ENCODE peak calls at places on chromosomes 12 and 14, in five cellular contexts. Q is psoas muscle, Y is cardiac fibroblast, S is brain microvascular endothelial cell, I is tibial artery. W is an unnamed sample.

GRCh38 chr12:89348894-89349669 is 3.2 kb downstream of the DUSP6 start:
- DNase-seq in Q (no peak), Y (peak), I (no peak), S (peak), W (no peak)

GRCh38 chr14:34930591-34931069 is 52.2 kb upstream of the SRP54 start:
- DNase-seq in Y (no peak), I (no peak), S (no peak), Q (no peak), W (no peak)

GRCh38 chr12:62653740-62654139 is 187.1 kb downstream of the MON2 start:
- DNase-seq in Y (no peak), S (no peak), I (no peak), Q (no peak), W (no peak)

GRCh38 chr14:71117839-71118743 is 210.8 kb downstream of the PCNX1 start:
- DNase-seq in Y (peak), Q (no peak), I (no peak), S (peak), W (no peak)

GRCh38 chr12:111297703-111298426 is 71.0 kb downstream of the PHETA1 start:
- DNase-seq in S (no peak), Q (no peak), I (no peak), Y (no peak), W (no peak)

GRCh38 chr12:2057041-2057792 is 4.4 kb downstream of the CACNA1C start:
- DNase-seq in Q (peak), S (peak), I (peak), Y (peak), W (no peak)

GRCh38 chr14:59754256-59754655 is 116.3 kb downstream of the RTN1 start:
- DNase-seq in Q (no peak), Y (peak), S (no peak), I (no peak), W (no peak)

GRCh38 chr14:59081680-59082079 is 106.8 kb upstream of the DAAM1 start:
- DNase-seq in Y (no peak), I (no peak), Q (no peak), S (no peak), W (no peak)

GRCh38 chr14:31435276-31435675 is 14.9 kb upstream of the HEATR5A start:
- DNase-seq in Q (no peak), Y (peak), S (no peak), I (no peak), W (no peak)

GRCh38 chr14:51441001-51441400 is 201.0 kb downstream of the TMX1 start:
- DNase-seq in Q (no peak), S (no peak), Y (peak), I (no peak), W (no peak)

GRCh38 chr14:65618996-65619395 is 206.5 kb downstream of the FUT8 start:
- DNase-seq in Y (no peak), Q (no peak), S (no peak), I (no peak), W (no peak)

GRCh38 chr12:2212971-2213869 is 160.4 kb downstream of the CACNA1C start:
- DNase-seq in Q (no peak), Y (no peak), S (no peak), I (no peak), W (no peak)

GRCh38 chr12:117188121-117188665 is 2.1 kb downstream of the FBXO21 start:
- DNase-seq in Y (no peak), S (no peak), I (no peak), Q (no peak), W (no peak)

GRCh38 chr14:50920482-50921225 is 23.6 kb downstream of the PYGL start:
- DNase-seq in Q (no peak), Y (peak), I (no peak), S (peak), W (no peak)

GRCh38 chr12:12726543-12727093 is 9.4 kb downstream of the CDKN1B start:
- DNase-seq in S (peak), Y (peak), Q (no peak), I (no peak), W (peak)

GRCh38 chr12:132152411-132152821 is 8.2 kb downstream of the NOC4L start:
- DNase-seq in Q (peak), I (peak), S (no peak), Y (no peak), W (no peak)

GRCh38 chr12:111819191-111820158 is 22.6 kb upstream of the MAPKAPK5 start:
- DNase-seq in S (no peak), Q (no peak), Y (no peak), I (no peak), W (no peak)

GRCh38 chr14:24859559-24859958 is 190.4 kb downstream of the STXBP6 start:
- DNase-seq in Y (no peak), I (no peak), Q (no peak), S (no peak), W (no peak)

GRCh38 chr14:90275820-90276219 is 19.5 kb downstream of the PSMC1 start:
- DNase-seq in Q (no peak), Y (peak), I (no peak), S (peak), W (no peak)

GRCh38 chr14:71539660-71540285 is 392.5 kb upstream of the RGS6 start:
- DNase-seq in Y (no peak), I (no peak), S (no peak), Q (no peak), W (no peak)

GRCh38 chr12:70044170-70044569 is 199.1 kb upstream of the CNOT2 start:
- DNase-seq in I (no peak), Y (peak), Q (no peak), S (peak), W (no peak)

GRCh38 chr14:77037886-77038511 is 9.5 kb upstream of the IRF2BPL start:
- DNase-seq in Q (no peak), Y (peak), I (no peak), S (no peak), W (no peak)

GRCh38 chr14:46734287-46734686 is 82.7 kb upstream of the RPL10L start:
- DNase-seq in Q (no peak), Y (no peak), I (no peak), S (no peak), W (no peak)

GRCh38 chr14:92717571-92718042 is 30.8 kb downstream of the LGMN start:
- DNase-seq in Q (no peak), I (no peak), S (peak), Y (no peak), W (no peak)

GRCh38 chr12:128259556-128260070 is 7.4 kb upstream of the TMEM132C start:
- DNase-seq in S (peak), Q (no peak), I (no peak), Y (peak), W (no peak)

DNA sequence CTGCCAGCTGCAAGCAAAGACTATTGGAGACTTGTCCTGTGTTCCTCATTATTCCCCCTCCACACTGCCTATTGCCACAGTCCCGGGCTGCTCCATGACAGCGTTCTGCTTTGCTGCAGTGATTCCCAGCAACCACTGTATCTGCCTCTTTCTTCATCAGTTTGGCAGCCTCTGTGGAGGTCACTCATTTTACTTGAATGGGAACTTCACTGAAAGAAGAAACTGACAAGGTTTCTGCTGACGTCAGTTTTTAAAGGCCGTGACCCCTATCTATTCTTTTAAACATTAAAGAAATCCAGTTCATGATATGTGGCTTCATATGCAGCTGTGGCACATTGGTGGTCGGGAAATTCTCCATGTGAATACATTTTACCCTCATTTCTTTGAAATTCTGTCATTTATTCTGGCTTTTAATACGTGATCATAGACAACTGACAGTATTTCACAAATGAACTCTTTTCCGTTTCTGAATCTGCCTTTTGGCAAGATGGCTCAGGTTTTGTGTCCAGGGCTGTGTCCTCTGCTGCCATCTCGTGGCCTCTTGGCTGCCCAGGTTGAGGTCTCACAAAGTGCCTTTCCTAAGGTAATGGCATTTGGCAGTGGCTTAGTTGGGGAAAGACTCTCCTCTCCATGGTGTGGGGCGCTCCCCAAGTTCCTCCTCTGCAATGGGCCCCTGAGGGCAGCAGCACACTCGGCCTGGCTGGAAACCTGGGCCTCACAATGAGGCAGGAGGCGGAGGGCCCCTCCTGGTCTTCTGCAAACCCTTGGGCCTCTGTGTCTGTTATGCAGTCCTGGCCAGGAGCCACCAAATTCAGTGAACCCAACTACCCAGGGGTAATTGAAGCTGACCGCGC is 5.9 kb downstream of the TMEM253 start:
- DNase-seq in S (peak), Q (peak), Y (peak), I (peak), W (no peak)
- H3K4me3 ChIP-seq in S (no peak), Q (peak), Y (peak), I (peak), W (no peak)

GRCh38 chr12:65632131-65632855 is 192.0 kb upstream of the HMGA2 start:
- DNase-seq in S (peak), Q (no peak), I (no peak), Y (peak), W (no peak)

GRCh38 chr12:65631621-65632111 is 192.6 kb upstream of the HMGA2 start:
- DNase-seq in I (no peak), S (peak), Y (peak), Q (no peak), W (no peak)

GRCh38 chr12:65630555-65630954 is 193.7 kb upstream of the HMGA2 start:
- DNase-seq in I (no peak), Y (no peak), S (no peak), Q (no peak), W (no peak)

GRCh38 chr12:65624554-65625086 is 199.7 kb upstream of the HMGA2 start:
- DNase-seq in S (no peak), Q (no peak), Y (no peak), I (no peak), W (no peak)

DNA sequence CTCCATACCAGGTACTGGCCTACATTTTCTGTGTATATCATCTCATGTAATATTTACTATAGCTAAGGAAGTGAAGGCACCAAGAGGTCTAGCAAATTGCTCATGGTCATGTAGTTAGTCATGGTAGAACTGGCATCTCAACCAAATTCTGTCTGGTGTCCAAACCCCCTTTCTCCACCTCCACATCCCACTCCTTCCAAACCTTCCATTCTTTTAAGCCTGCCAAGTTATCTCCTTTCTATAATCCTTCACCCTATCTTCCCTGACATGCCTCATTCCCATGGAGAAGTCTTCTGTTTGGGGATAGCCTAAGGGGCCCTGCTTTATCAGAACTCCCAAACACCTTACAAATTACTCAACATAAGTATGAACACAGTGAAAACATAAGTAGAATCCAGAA is 196.2 kb upstream of the HMGA2 start:
- DNase-seq in Q (no peak), Y (no peak), I (no peak), S (no peak), W (no peak)
- H3K4me3 ChIP-seq in Q (no peak), Y (no peak), I (no peak), S (no peak), W (no peak)

DNA sequence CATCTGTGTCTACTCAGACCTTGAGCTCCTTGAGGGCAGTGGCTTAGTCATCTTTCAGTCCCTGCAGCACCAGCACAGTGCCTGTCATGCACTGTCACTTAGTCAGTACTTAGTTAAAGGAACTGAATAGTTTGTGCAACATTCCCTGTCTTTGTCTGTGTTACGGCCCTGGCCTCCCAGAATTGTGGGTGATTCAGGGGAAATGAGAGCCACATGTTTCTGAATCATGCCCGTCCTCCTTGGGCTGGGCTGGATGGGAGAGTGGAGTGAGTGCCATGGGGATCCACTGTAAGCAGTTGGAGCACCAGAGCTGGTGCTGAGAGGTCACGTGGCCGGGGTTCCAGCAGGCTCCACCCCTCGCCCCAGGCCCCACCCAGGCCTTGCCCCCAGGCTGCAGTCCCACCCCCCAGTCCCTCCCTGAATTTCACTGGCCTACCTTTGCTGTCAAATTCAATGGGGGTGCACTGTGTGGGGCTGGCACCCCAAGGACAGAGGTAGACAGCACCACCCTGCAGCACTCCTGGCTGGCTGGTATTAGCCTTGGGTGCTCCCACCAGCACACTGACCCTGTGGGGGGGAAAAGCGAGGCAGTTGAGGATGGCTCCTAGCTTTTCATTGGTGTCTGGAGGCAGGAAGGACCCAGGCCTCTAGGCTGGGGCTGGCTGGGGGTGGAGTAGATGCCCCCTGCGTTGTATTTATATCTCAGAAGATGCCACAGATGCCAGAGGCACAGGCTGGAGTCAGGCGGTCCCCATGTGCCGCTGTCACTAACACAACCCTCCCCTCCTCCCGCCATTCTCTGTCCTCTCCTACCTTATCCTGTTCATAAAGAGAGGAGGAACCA is 7.4 kb downstream of the ITGA5 start:
- DNase-seq in S (peak), I (peak), Q (peak), Y (peak), W (no peak)
- H3K4me3 ChIP-seq in S (no peak), I (peak), Q (peak), Y (no peak), W (peak)

DNA sequence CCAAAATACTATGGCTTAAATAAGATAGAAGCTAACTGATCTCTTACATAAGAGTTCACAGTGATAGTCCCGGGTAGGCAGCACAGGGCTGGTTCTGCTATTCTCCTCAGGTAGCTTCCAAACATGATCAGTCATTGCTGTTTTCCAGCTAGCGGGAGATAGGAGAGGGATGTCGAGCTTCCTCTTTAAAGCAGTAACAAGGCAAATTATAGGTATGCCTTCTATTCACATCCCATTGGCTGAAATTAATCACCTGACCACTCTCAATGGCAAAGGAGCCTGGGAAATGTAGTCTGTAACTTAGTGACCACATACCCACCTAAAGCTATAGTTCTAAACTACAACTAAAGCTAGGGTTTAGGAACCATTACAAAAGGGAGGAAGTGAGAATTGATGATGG is 34.5 kb upstream of the VRK1 start:
- DNase-seq in S (peak), I (no peak), Y (peak), Q (no peak), W (no peak)
- H3K4me3 ChIP-seq in S (no peak), I (no peak), Y (no peak), Q (peak), W (no peak)

GRCh38 chr12:53051058-53051880 is 1.4 kb downstream of the TNS2 start:
- DNase-seq in S (peak), Q (peak), Y (peak), I (peak), W (peak)

GRCh38 chr12:53053223-53054111 is 3.6 kb downstream of the TNS2 start:
- DNase-seq in I (peak), Q (peak), S (no peak), Y (peak), W (no peak)

GRCh38 chr12:53052419-53053222 is 2.8 kb downstream of the TNS2 start:
- DNase-seq in Y (peak), S (peak), Q (peak), I (peak), W (peak)

GRCh38 chr12:53050426-53051057 is 677 bp downstream of the TNS2 start:
- DNase-seq in Y (no peak), Q (no peak), I (no peak), S (no peak), W (no peak)

DNA sequence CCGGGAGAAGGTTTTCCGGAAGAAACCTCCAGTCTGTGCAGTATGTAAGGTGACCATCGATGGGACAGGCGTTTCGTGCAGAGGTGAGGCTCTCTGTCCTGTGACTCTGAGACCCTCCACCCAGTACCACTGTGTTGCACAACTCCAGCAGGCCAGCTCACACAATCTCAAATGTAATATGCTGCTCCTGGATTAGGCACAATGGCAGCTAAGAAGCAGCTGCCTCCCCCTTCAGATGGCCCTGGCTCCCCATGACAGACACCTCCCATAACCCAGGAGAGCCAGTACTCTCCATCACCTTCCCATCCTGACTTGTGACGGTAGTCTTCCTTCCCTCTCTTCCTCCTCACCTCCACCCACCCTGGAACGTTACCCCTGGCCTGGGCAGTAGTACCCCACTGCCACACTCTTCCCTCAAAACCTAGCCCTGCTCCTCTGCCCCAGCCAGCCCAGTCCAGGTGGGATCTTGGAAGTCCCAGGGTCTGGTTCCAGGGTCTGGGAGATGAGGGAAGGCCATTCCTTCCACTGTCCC is 2.1 kb downstream of the TNS2 start:
- DNase-seq in I (peak), Q (peak), S (no peak), Y (no peak), W (peak)
- H3K4me3 ChIP-seq in I (peak), Q (peak), S (peak), Y (peak), W (peak)

W was measured in vagina.